ENCODE peak calls at places on chromosomes 2 and 18, in six cellular contexts. W, J, S, C, D and E are unnamed samples.
A peak's percentile ranks its signal among the peaks of the same experiment; 100 is the strongest.

GRCh38 chr2:69149631-69150215 is 136.7 kb downstream of the ANTXR1 start:
- DNase-seq in W (peak; percentile 53), J (no peak), S (no peak), C (no peak), D (no peak), E (peak; percentile 35)

GRCh38 chr2:39093208-39093898 is 27.5 kb downstream of the SOS1 start:
- DNase-seq in W (no peak), J (peak; percentile 17), S (no peak), C (no peak), D (no peak), E (no peak)

GRCh38 chr2:72271766-72272615 is 124.3 kb upstream of the CYP26B1 start:
- DNase-seq in W (no peak), J (no peak), S (no peak), C (no peak), D (no peak), E (no peak)

GRCh38 chr18:56305583-56305982 is 332.8 kb downstream of the TXNL1 start:
- DNase-seq in W (no peak), J (no peak), S (no peak), C (no peak), D (no peak), E (no peak)

GRCh38 chr18:27143580-27144287 is 41.4 kb downstream of the CHST9 start:
- DNase-seq in W (peak; percentile 43), J (no peak), S (no peak), C (no peak), D (no peak), E (no peak)

GRCh38 chr18:74186661-74187060 is 38.3 kb downstream of the TIMM21 start:
- DNase-seq in W (no peak), J (peak; percentile 25), S (no peak), C (no peak), D (peak; percentile 28), E (no peak)

GRCh38 chr2:226906439-226906796 is 70.6 kb downstream of the RHBDD1 start:
- DNase-seq in W (no peak), J (no peak), S (no peak), C (no peak), D (no peak), E (no peak)

GRCh38 chr2:100105678-100106054 is 36.7 kb downstream of the AFF3 start:
- DNase-seq in W (no peak), J (no peak), S (no peak), C (no peak), D (no peak), E (no peak)

GRCh38 chr18:54260376-54261072 is 8.8 kb upstream of the POLI start:
- DNase-seq in W (no peak), J (no peak), S (no peak), C (no peak), D (no peak), E (no peak)

GRCh38 chr2:44135771-44136170 is 32.9 kb upstream of the PPM1B start:
- DNase-seq in W (no peak), J (no peak), S (no peak), C (no peak), D (no peak), E (no peak)

GRCh38 chr2:233756429-233757081 is 3.5 kb upstream of the UGT1A1 start:
- DNase-seq in W (no peak), J (no peak), S (no peak), C (no peak), D (no peak), E (no peak)

GRCh38 chr18:6022840-6023239 is 127.5 kb upstream of the TMEM200C start:
- DNase-seq in W (no peak), J (no peak), S (no peak), C (no peak), D (no peak), E (no peak)

GRCh38 chr2:86439879-86440630 is 1.1 kb upstream of the KDM3A start:
- DNase-seq in W (no peak), J (no peak), S (no peak), C (no peak), D (no peak), E (no peak)